ENCODE peak calls at places on chromosome 14, in four cellular contexts. C, U, E and D are unnamed samples.

GRCh38 chr14:23153891-23154796 is 29.3 kb downstream of the SLC7A8 start:
- DNase-seq in C (peak; percentile 91), U (no peak), E (peak; percentile 88), D (no peak)

GRCh38 chr14:87940382-87940781 is 52.6 kb downstream of the GALC start:
- DNase-seq in C (no peak), U (no peak), E (no peak), D (no peak)

GRCh38 chr14:99257673-99258221 is 14.2 kb downstream of the BCL11B start:
- DNase-seq in C (no peak), U (no peak), E (no peak), D (no peak)

GRCh38 chr14:89444044-89444443 is 27.0 kb upstream of the FOXN3 start:
- DNase-seq in C (no peak), U (no peak), E (no peak), D (no peak)

GRCh38 chr14:81125536-81125935 is 95.2 kb downstream of the GTF2A1 start:
- DNase-seq in C (no peak), U (no peak), E (no peak), D (no peak)

GRCh38 chr14:78022059-78022458 is 148.1 kb upstream of the NRXN3 start:
- DNase-seq in C (peak; percentile 55), U (no peak), E (no peak), D (no peak)

GRCh38 chr14:53109028-53109687 is 44.0 kb downstream of the DDHD1 start:
- DNase-seq in C (no peak), U (peak; percentile 26), E (no peak), D (no peak)

GRCh38 chr14:99260652-99261551 is 11.1 kb downstream of the BCL11B start:
- DNase-seq in C (no peak), U (no peak), E (no peak), D (no peak)

GRCh38 chr14:23141706-23142467 is 22.8 kb upstream of the CEBPE start:
- DNase-seq in C (peak; percentile 55), U (no peak), E (peak; percentile 57), D (no peak)

GRCh38 chr14:53807580-53807979 is 149.0 kb downstream of the BMP4 start:
- DNase-seq in C (no peak), U (no peak), E (no peak), D (no peak)

GRCh38 chr14:84375235-84375634 is 1154.7 kb upstream of the FLRT2 start:
- DNase-seq in C (no peak), U (no peak), E (no peak), D (peak; percentile 2)

GRCh38 chr14:97994020-97994531 is 1196.9 kb downstream of the VRK1 start:
- DNase-seq in C (no peak), U (no peak), E (no peak), D (no peak)

GRCh38 chr14:36661506-36662257 is at the start of gene PAX9:
- DNase-seq in C (peak; percentile 66), U (no peak), E (peak; percentile 97), D (peak; percentile 34)

GRCh38 chr14:36662258-36662542 is 540 bp downstream of the PAX9 start:
- DNase-seq in C (no peak), U (no peak), E (no peak), D (no peak)

GRCh38 chr14:36663404-36664321 is 2.0 kb downstream of the PAX9 start:
- DNase-seq in C (peak; percentile 4), U (no peak), E (no peak), D (no peak)

GRCh38 chr14:36664322-36665193 is 2.9 kb downstream of the PAX9 start:
- DNase-seq in C (no peak), U (no peak), E (no peak), D (no peak)

GRCh38 chr14:36662543-36663403 is 1.1 kb downstream of the PAX9 start:
- DNase-seq in C (peak; percentile 37), U (no peak), E (no peak), D (no peak)
- TF ChIP-seq CTCF in C (no peak), U (no peak), E (no peak), D (no peak)

DNA sequence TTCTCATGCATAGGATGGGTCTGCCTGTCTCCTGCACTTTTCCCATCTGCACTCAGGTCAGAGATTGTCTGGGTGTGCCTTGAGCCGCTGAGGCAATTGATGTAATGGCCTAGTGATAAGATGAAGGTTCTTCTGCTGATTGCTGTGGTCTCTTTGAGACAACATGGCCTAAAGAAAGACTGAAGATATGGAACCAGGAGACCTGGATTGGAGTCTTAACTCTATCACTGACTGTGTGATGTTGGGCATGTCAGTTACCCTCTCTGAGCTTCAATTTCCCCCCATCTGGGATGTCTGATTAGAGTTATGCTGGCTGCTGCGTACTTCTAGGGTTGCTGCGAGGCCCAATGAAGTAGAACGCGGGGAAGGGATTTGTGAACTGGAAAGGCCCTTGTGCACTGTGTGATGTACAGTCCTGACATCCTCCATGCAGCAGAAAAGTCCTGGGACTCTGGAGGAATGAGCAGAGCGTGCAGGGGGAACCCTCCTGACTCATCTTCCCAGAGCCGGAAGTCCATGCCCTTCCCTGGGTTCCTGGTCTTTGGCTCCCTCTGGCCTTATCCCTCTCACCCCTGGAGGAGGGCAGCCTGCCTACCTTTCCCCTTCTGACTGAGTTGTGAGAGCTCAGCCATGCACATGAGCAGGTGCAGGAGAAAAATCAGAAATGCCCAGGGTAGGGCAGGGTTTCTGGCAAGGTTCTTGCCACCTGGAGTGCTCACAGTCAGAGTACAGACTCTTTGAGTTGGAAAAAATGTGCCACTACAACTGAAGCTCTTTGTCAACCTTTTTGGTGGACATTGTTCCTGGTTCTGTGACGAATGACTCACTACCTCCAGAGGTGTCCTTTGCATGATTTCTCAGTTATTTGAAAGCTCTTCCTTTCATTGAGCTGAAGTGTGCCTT is 21.1 kb downstream of the PLEKHD1 start:
- DNase-seq in C (no peak), U (no peak), E (no peak), D (no peak)
- TF ChIP-seq CTCF in C (no peak), U (no peak), E (no peak), D (no peak)

DNA sequence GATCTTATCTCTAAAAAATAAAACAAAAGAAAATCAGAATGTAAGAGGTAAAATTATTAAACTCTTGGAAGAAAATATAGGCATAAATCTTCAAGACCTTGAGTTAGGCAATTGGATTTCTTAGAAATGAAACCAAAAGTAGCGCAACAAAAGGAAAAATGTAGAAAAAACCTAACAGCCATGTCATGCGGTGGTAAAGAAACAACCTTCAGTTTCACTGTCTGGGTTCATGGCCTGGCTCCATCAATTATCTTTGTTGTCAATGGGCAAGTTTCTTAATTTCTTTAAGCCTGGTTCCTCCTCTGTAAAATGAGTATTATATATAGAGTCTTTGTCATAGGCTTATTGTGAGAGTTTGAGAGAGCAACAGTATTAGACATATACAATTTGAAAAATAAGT is 5.6 kb upstream of the GCH1 start:
- DNase-seq in C (no peak), U (no peak), E (no peak), D (no peak)
- TF ChIP-seq CTCF in C (no peak), U (no peak), E (no peak), D (no peak)

DNA sequence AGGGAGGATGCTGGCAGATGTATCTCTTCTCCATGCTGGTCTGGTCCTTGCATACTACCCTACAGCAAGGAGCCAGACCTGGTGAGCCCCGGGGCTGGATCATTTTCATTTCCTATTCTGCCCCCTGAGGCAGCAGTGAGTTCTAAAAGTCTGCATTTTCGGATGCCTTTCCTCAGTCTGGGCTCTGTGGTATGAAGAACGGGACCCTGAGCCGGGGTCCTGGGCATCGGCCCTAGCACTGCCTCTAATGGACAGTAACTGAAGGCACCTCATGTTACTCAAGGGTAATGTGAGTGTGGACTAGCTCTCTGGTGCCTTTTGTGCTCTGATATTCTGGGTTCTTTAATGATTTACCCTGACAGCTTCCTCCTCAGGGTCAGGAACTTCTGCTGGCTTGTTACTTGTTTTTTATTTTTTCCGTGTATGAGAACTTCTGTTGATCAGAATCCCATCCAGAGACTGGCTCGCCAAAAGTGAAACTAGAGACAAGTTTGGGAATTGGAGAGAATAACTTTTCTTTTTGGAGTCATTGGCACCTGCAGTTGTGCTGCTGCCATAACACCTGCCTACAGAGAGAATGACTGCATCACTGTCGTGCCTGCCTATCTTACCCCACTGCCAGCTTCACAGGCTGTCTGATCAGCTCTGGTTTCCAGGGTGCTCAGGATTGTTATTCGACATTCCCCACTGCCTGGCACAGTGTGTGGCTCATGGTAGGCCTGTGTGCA is 62.3 kb downstream of the SUSD6 start:
- DNase-seq in C (no peak), U (no peak), E (no peak), D (no peak)
- TF ChIP-seq CTCF in C (no peak), U (no peak), E (no peak), D (no peak)

GRCh38 chr14:76235628-76236027 is 83.9 kb downstream of the GPATCH2L start:
- DNase-seq in C (no peak), U (no peak), E (no peak), D (no peak)

GRCh38 chr14:76236172-76237130 is 84.7 kb downstream of the GPATCH2L start:
- DNase-seq in C (no peak), U (no peak), E (no peak), D (no peak)

GRCh38 chr14:76232782-76233181 is 81.1 kb downstream of the GPATCH2L start:
- DNase-seq in C (no peak), U (no peak), E (no peak), D (no peak)

DNA sequence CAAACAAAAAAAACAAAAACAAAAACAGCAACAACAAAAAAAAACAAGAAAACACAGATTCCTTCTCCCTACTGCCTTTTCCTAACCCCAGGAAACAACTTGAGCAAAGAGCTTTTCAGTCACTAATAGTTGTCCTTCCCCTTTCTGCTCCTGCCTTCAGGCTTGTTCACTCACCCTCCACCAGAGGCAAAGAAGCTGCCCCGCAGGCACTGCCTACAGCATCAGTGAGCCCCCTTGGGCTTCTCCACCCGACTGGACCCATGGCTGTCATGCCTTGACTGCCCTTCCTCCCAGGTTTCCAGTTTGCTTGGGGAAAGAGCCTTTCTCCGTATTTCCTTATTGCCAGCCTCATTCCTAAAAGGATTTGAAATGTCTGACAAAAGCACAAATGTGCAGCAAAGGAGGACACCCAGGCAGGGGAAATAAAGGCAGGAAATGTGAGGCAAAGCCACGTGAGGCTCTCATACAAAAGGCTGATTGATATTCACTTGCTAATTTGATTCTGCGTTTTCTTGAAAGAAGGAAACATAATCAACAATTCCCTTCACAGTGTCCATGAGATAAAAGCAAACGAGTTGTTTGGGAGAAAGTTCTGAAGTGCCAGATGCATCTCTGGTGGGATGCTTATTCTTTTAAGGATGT is 85.7 kb downstream of the GPATCH2L start:
- DNase-seq in C (no peak), U (no peak), E (no peak), D (no peak)
- TF ChIP-seq CTCF in C (no peak), U (no peak), E (no peak), D (no peak)

DNA sequence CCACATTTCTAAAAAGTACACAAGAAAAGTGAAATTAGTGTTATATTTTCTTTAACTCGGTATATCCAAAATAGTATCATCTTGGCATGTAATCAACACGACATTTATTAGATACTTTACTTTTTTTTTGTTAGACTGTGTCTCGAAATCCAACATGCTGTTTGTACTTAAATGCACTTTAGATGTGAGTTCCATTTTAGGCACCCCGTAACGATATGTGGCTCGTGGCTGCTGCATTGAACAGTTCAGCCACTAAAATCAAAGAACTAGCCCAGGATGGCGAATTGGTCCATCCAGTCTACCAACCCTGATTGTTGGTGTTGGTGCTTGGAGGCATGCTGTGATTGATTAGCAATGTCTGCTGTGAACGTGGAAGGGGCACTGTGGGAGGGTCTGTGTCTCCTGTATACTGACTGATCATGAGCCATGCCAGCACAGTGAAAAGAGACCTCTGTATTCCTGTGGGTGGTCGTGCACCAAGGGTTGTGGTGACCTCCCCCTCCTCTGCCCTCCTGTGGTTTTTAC is 63.1 kb upstream of the DLK1 start:
- DNase-seq in C (no peak), U (no peak), E (no peak), D (no peak)
- TF ChIP-seq CTCF in C (no peak), U (no peak), E (no peak), D (no peak)